ENCODE peak calls at places on chromosomes 1 and 21, in ten cellular contexts. D is stimulated activated CD8-positive, alpha-beta memory T cell treated with anti-CD3 and anti-CD28 coated beads, Interleukin-15, amount 100 ng/mL, for 1 hour; S is MCF 10A; Y is adrenal gland; K is astrocyte of the spinal cord; O is T-helper 9 cell; B is head of caudate nucleus; E is epithelial cell of prostate; I is HEK293T; V is stimulated activated CD4-positive, alpha-beta T cell treated with anti-CD3 and anti-CD28 coated beads, Interleukin-15, amount 100 ng/mL, for 24 hours. G is an unnamed sample.

GRCh38 chr1:50976890-50977574 is 7.0 kb downstream of the CDKN2C start:
- DNase-seq in D (no peak), I (peak; percentile 49), S (peak; percentile 48), V (peak; percentile 34), E (no peak), B (no peak), K (peak; percentile 57), Y (peak; percentile 45), O (no peak), G (peak; percentile 43)

GRCh38 chr1:69982992-69983391 is 222.4 kb downstream of the LRRC40 start:
- DNase-seq in B (peak; percentile 19), S (no peak), I (peak; percentile 26), Y (no peak), E (no peak), K (peak; percentile 64), V (no peak), D (no peak), O (no peak), G (no peak)

GRCh38 chr1:228015276-228016180 is 8.7 kb downstream of the WNT3A start:
- DNase-seq in V (no peak), E (no peak), D (no peak), O (no peak), S (peak; percentile 93), I (no peak), K (no peak), Y (no peak), B (no peak), G (peak; percentile 8)

GRCh38 chr1:163820748-163821147 is 499.0 kb downstream of the NUF2 start:
- DNase-seq in K (no peak), D (no peak), I (no peak), S (peak; percentile 25), Y (no peak), B (no peak), V (no peak), E (no peak), O (no peak), G (no peak)

GRCh38 chr1:216111842-216112241 is 311.4 kb downstream of the USH2A start:
- DNase-seq in V (no peak), O (no peak), K (peak; percentile 5), B (no peak), E (no peak), S (no peak), Y (no peak), I (no peak), D (no peak), G (no peak)

GRCh38 chr1:78683079-78683478 is 33.4 kb downstream of the IFI44 start:
- DNase-seq in B (no peak), I (no peak), O (no peak), E (no peak), K (no peak), S (no peak), Y (no peak), D (no peak), V (no peak), G (no peak)

GRCh38 chr1:113241237-113241636 is 149.1 kb upstream of the MAGI3 start:
- DNase-seq in V (no peak), O (no peak), E (no peak), I (no peak), D (no peak), S (no peak), K (no peak), B (no peak), Y (no peak), G (no peak)

GRCh38 chr1:43373034-43373940 is 5.5 kb upstream of the ELOVL1 start:
- DNase-seq in V (no peak), I (no peak), Y (peak; percentile 49), D (no peak), O (no peak), E (peak; percentile 71), S (peak; percentile 89), K (peak; percentile 80), B (no peak), G (no peak)

GRCh38 chr1:44020464-44020863 is 10.8 kb downstream of the SLC6A9 start:
- DNase-seq in D (no peak), I (no peak), E (no peak), O (no peak), Y (no peak), B (no peak), K (no peak), S (no peak), V (no peak), G (no peak)

GRCh38 chr1:116370186-116370585 is 2.9 kb upstream of the ATP1A1 start:
- DNase-seq in Y (no peak), S (no peak), D (no peak), B (no peak), I (no peak), E (no peak), V (no peak), K (no peak), O (no peak), G (no peak)

GRCh38 chr1:205571747-205572146 is 60.1 kb downstream of the ELK4 start:
- DNase-seq in O (no peak), K (no peak), D (no peak), E (no peak), I (no peak), B (no peak), V (no peak), Y (no peak), S (no peak), G (no peak)

GRCh38 chr1:25106981-25107642 is 125.2 kb downstream of the SYF2 start:
- DNase-seq in S (no peak), K (no peak), V (no peak), O (no peak), Y (no peak), D (no peak), I (no peak), B (no peak), E (no peak), G (no peak)

GRCh38 chr1:203797948-203798347 is 2.5 kb downstream of the ZBED6 start:
- DNase-seq in Y (no peak), B (no peak), D (no peak), O (no peak), V (no peak), E (peak; percentile 24), K (no peak), S (peak; percentile 81), I (no peak), G (no peak)

GRCh38 chr1:2314297-2314802 is 77.0 kb downstream of the MORN1 start:
- DNase-seq in D (no peak), E (no peak), Y (peak; percentile 62), S (peak; percentile 31), K (peak; percentile 50), B (no peak), O (no peak), I (peak; percentile 72), V (peak; percentile 39), G (peak; percentile 82)

GRCh38 chr1:177307771-177308170 is 137.0 kb downstream of the BRINP2 start:
- DNase-seq in K (no peak), E (no peak), D (no peak), Y (no peak), V (no peak), S (peak; percentile 34), B (no peak), O (no peak), I (no peak), G (no peak)

GRCh38 chr1:1889847-1890505 is 911 bp downstream of the GNB1 start:
- DNase-seq in V (peak; percentile 60), O (peak; percentile 35), I (no peak), Y (peak; percentile 63), S (peak; percentile 40), K (no peak), D (peak; percentile 22), E (no peak), B (peak; percentile 57), G (peak; percentile 54)

GRCh38 chr1:170086399-170087032 is 12.0 kb upstream of the KIFAP3 start:
- DNase-seq in I (no peak), B (no peak), K (no peak), S (no peak), D (no peak), O (no peak), Y (no peak), E (no peak), V (no peak), G (no peak)

GRCh38 chr1:147849097-147849873 is 53.3 kb upstream of the GJA8 start:
- DNase-seq in K (no peak), B (no peak), V (no peak), Y (no peak), O (no peak), S (peak; percentile 34), E (no peak), I (no peak), D (no peak), G (no peak)

GRCh38 chr1:28917757-28918118 is 3.4 kb downstream of the EPB41 start:
- DNase-seq in I (no peak), O (no peak), S (no peak), D (no peak), K (no peak), B (no peak), V (peak; percentile 50), E (no peak), Y (no peak), G (no peak)

GRCh38 chr1:53473463-53473862 is 14.3 kb downstream of the DMRTB1 start:
- DNase-seq in D (no peak), B (no peak), V (no peak), I (no peak), K (peak; percentile 12), E (no peak), S (no peak), Y (no peak), O (no peak), G (no peak)

GRCh38 chr21:25906554-25906953 is 171.8 kb downstream of the GABPA start:
- DNase-seq in I (no peak), V (no peak), D (no peak), K (no peak), E (no peak), B (no peak), S (no peak), Y (no peak), O (no peak), G (no peak)

GRCh38 chr21:19507682-19508260 is 1104.2 kb upstream of the TMPRSS15 start:
- DNase-seq in D (no peak), I (peak; percentile 18), V (no peak), K (no peak), S (peak; percentile 39), O (no peak), Y (no peak), E (no peak), B (no peak), G (no peak)

GRCh38 chr1:50978852-50979781 is 9.1 kb downstream of the CDKN2C start:
- DNase-seq in D (no peak), O (no peak), B (no peak), S (no peak), I (no peak), E (no peak), Y (peak; percentile 31), V (no peak), K (no peak), G (peak; percentile 23)

GRCh38 chr1:207001492-207002245 is 30.9 kb downstream of the C1orf116 start:
- DNase-seq in V (no peak), O (no peak), K (no peak), D (no peak), E (no peak), I (no peak), S (peak; percentile 50), Y (no peak), B (no peak), G (no peak)

GRCh38 chr1:68460935-68461334 is 11.2 kb upstream of the RPE65 start:
- DNase-seq in E (no peak), I (no peak), Y (no peak), O (no peak), V (no peak), S (no peak), B (no peak), D (no peak), K (no peak), G (no peak)

GRCh38 chr1:56710646-56711045 is 65.5 kb downstream of the PRKAA2 start:
- DNase-seq in S (peak; percentile 38), Y (no peak), E (peak; percentile 16), O (no peak), B (no peak), K (peak; percentile 79), D (no peak), V (no peak), I (no peak), G (no peak)

GRCh38 chr1:60692031-60692430 is 390.3 kb upstream of the NFIA start:
- DNase-seq in O (no peak), B (no peak), K (no peak), S (no peak), D (no peak), Y (no peak), E (no peak), I (no peak), V (no peak), G (no peak)

GRCh38 chr1:161973924-161974845 is 49.5 kb downstream of the OLFML2B start:
- DNase-seq in V (no peak), E (no peak), K (no peak), O (no peak), Y (peak; percentile 9), B (no peak), D (no peak), S (no peak), I (no peak), G (no peak)